ENCODE peak calls at places on chromosome 11, in four cellular contexts. C is sigmoid colon, X is heart right ventricle, M is ovary. O is an unnamed sample.

GRCh38 chr11:62832346-62833234 is at the start of gene TEX54:
- DNase-seq in X (peak; percentile 26), C (peak; percentile 75), M (peak; percentile 67), O (no peak)

GRCh38 chr11:112526699-112527410 is 266.2 kb upstream of the PLET1 start:
- DNase-seq in M (no peak), X (no peak), C (no peak), O (no peak)

GRCh38 chr11:108293229-108293628 is 70.4 kb downstream of the ATM start:
- DNase-seq in C (no peak), X (no peak), M (no peak), O (no peak)

GRCh38 chr11:43576834-43577521 is 103.6 kb upstream of the HSD17B12 start:
- DNase-seq in M (peak; percentile 60), C (no peak), X (peak; percentile 63), O (no peak)

GRCh38 chr11:128116447-128117240 is 470.7 kb downstream of the ETS1 start:
- DNase-seq in X (peak; percentile 6), M (no peak), C (no peak), O (no peak)

GRCh38 chr11:122165972-122166371 is 50.0 kb upstream of the BLID start:
- DNase-seq in X (no peak), C (no peak), M (no peak), O (no peak)

GRCh38 chr11:115926601-115927000 is 422.4 kb upstream of the CADM1 start:
- DNase-seq in M (no peak), C (no peak), X (no peak), O (no peak)

GRCh38 chr11:47245586-47246357 is 2.8 kb downstream of the ACP2 start:
- DNase-seq in X (no peak), M (no peak), C (no peak), O (no peak)

GRCh38 chr11:69986421-69987229 is 91.5 kb upstream of the ANO1 start:
- DNase-seq in X (peak; percentile 52), C (no peak), M (no peak), O (no peak)

GRCh38 chr11:69983897-69984438 is 94.1 kb upstream of the ANO1 start:
- DNase-seq in M (no peak), C (no peak), X (no peak), O (no peak)

GRCh38 chr11:69985331-69985653 is 92.8 kb upstream of the ANO1 start:
- DNase-seq in M (no peak), X (no peak), C (no peak), O (no peak)

GRCh38 chr11:69984457-69985261 is 93.5 kb upstream of the ANO1 start:
- DNase-seq in C (no peak), X (no peak), M (no peak), O (no peak)

GRCh38 chr11:69985654-69986420 is 92.3 kb upstream of the ANO1 start:
- DNase-seq in C (no peak), X (no peak), M (no peak), O (no peak)
- H3K27ac ChIP-seq in C (peak overlapping the region; percentile 54), X (peak overlapping the region; percentile 50), M (no peak overlapping the region), O (no peak overlapping the region)

GRCh38 chr11:10792385-10793068 is 16.2 kb downstream of the EIF4G2 start:
- DNase-seq in M (peak; percentile 90), X (peak; percentile 88), C (peak; percentile 92), O (peak; percentile 28)

GRCh38 chr11:10798330-10798980 is 10.3 kb downstream of the EIF4G2 start:
- DNase-seq in M (no peak), C (no peak), X (no peak), O (no peak)

GRCh38 chr11:10793470-10794255 is 15.1 kb downstream of the EIF4G2 start:
- DNase-seq in C (no peak), M (no peak), X (no peak), O (no peak)

GRCh38 chr11:10797561-10797960 is 11.2 kb downstream of the EIF4G2 start:
- DNase-seq in M (no peak), C (no peak), X (no peak), O (no peak)

GRCh38 chr11:10796191-10796590 is 12.5 kb downstream of the EIF4G2 start:
- DNase-seq in C (no peak), M (no peak), X (no peak), O (no peak)
- H3K27ac ChIP-seq in C (no peak overlapping the region), M (no peak overlapping the region), X (no peak overlapping the region), O (no peak overlapping the region)

GRCh38 chr11:95918720-95919119 is 5.2 kb downstream of the MTMR2 start:
- DNase-seq in M (no peak), X (no peak), C (no peak), O (no peak)

GRCh38 chr11:95918056-95918455 is 5.9 kb downstream of the MTMR2 start:
- DNase-seq in X (no peak), C (no peak), M (no peak), O (no peak)

GRCh38 chr11:95919514-95919913 is 4.4 kb downstream of the MTMR2 start:
- DNase-seq in C (no peak), M (no peak), X (no peak), O (no peak)

GRCh38 chr11:95916049-95916448 is 7.9 kb downstream of the MTMR2 start:
- DNase-seq in X (no peak), C (no peak), M (no peak), O (no peak)

DNA sequence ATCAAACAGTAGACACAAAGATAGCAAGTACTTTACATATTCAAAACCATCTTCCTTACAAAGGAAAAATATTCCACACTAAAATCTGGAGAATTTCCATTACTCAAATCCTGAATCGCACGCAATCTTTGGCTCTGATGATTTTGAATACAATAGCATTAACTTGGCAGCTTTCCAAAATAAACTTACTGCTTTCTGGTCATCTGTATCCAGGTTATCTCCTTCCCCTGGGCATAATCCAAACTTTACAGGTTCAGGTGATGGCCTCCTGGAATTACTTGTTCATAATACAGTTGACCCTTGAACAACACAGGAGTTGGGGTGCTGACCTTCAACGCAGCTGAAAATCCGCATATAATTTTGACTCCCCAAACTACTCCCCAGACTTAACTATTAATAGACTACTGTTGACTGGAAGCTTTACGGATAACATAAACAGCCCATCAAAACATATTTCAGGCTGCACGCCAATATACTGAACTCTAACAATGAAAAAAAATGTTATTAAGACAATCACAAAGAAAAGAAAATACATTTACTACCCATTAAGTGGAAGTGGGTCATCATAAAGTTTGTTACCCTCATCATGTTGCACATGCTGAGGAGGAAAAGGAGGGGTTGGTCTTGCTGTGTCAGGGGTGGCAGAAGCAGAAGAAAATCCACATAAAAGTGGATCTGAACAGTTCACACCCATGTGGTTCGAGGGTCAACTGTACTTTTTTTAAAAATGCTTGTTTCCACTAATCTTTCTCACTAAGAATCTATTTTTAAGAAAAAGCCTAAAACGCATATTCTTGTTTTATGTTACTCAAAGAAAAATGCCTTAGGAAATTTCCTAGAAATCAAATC is 6.5 kb downstream of the MTMR2 start:
- DNase-seq in M (no peak), X (peak; percentile 20), C (no peak), O (no peak)
- H3K27ac ChIP-seq in M (no peak overlapping the region), X (peak overlapping the region; percentile 65), C (peak overlapping the region; percentile 13), O (no peak overlapping the region)

GRCh38 chr11:18493310-18493709 is 33.4 kb downstream of the TSG101 start:
- DNase-seq in M (no peak), C (no peak), X (no peak), O (no peak)
- H3K27ac ChIP-seq in M (no peak overlapping the region), C (no peak overlapping the region), X (no peak overlapping the region), O (no peak overlapping the region)

O was measured in caudate nucleus.